ENCODE peak calls at places on chromosomes 4 and X, in four cellular contexts. D, Z, E and J are unnamed samples.

GRCh38 chrX:136347706-136348105 is 46.9 kb downstream of the ADGRG4 start:
- DNase-seq in Z (no peak), D (no peak), E (no peak), J (no peak)

GRCh38 chrX:12657881-12658280 is 133.3 kb upstream of the PRPS2 start:
- DNase-seq in E (no peak), D (no peak), Z (no peak), J (no peak)

GRCh38 chr4:71110499-71110898 is 117.0 kb downstream of the DCK start:
- DNase-seq in E (no peak), D (no peak), Z (no peak), J (no peak)

GRCh38 chrX:129653181-129653984 is 1.4 kb downstream of the APLN start:
- DNase-seq in Z (no peak), D (no peak), E (no peak), J (no peak)

GRCh38 chr4:14184265-14184664 is 556.7 kb upstream of the BOD1L1 start:
- DNase-seq in E (no peak), Z (peak; percentile 30), D (no peak), J (peak; percentile 36)

GRCh38 chrX:16838202-16839066 is 31.7 kb downstream of the RBBP7 start:
- DNase-seq in D (no peak), E (no peak), Z (peak; percentile 83), J (no peak)

GRCh38 chr4:3420956-3421355 is 20.8 kb upstream of the HGFAC start:
- DNase-seq in D (no peak), Z (no peak), E (peak; percentile 22), J (no peak)

GRCh38 chr4:155666701-155667537 is at the start of gene GUCY1A1:
- DNase-seq in D (no peak), E (peak; percentile 78), Z (peak; percentile 36), J (peak; percentile 83)

GRCh38 chr4:129926936-129927335 is 831.0 kb downstream of the C4orf33 start:
- DNase-seq in E (no peak), Z (no peak), D (no peak), J (no peak)

GRCh38 chr4:122364700-122365404 is 14.0 kb upstream of the ADAD1 start:
- DNase-seq in Z (no peak), D (no peak), E (no peak), J (no peak)

GRCh38 chr4:127240721-127241120 is 392.0 kb upstream of the INTU start:
- DNase-seq in Z (peak; percentile 10), E (no peak), D (no peak), J (no peak)

GRCh38 chr4:138162259-138162658 is 79.9 kb downstream of the SLC7A11 start:
- DNase-seq in E (no peak), Z (no peak), D (no peak), J (no peak)

GRCh38 chrX:149540621-149541520 is at the start of gene EOLA1:
- DNase-seq in Z (peak; percentile 94), E (peak; percentile 96), D (peak; percentile 92), J (peak; percentile 85)

GRCh38 chrX:140501321-140501720 is 3.5 kb downstream of the SOX3 start:
- DNase-seq in Z (no peak), E (no peak), D (no peak), J (no peak)

GRCh38 chr4:124322234-124322831 is 390.2 kb downstream of the ANKRD50 start:
- DNase-seq in Z (peak; percentile 62), D (peak; percentile 12), E (no peak), J (no peak)

GRCh38 chrX:7444967-7445366 is 297.0 kb upstream of the PUDP start:
- DNase-seq in E (no peak), Z (no peak), D (no peak), J (no peak)

GRCh38 chr4:7423801-7424552 is 10.8 kb downstream of the PSAPL1 start:
- DNase-seq in D (no peak), E (peak; percentile 35), Z (peak; percentile 44), J (no peak)

GRCh38 chrX:142204522-142205433 is at the start of gene MAGEC2:
- DNase-seq in Z (no peak), D (no peak), E (no peak), J (no peak)

GRCh38 chr4:150366487-150366999 is 215.4 kb upstream of the MAB21L2 start:
- DNase-seq in D (no peak), Z (no peak), E (no peak), J (no peak)

DNA sequence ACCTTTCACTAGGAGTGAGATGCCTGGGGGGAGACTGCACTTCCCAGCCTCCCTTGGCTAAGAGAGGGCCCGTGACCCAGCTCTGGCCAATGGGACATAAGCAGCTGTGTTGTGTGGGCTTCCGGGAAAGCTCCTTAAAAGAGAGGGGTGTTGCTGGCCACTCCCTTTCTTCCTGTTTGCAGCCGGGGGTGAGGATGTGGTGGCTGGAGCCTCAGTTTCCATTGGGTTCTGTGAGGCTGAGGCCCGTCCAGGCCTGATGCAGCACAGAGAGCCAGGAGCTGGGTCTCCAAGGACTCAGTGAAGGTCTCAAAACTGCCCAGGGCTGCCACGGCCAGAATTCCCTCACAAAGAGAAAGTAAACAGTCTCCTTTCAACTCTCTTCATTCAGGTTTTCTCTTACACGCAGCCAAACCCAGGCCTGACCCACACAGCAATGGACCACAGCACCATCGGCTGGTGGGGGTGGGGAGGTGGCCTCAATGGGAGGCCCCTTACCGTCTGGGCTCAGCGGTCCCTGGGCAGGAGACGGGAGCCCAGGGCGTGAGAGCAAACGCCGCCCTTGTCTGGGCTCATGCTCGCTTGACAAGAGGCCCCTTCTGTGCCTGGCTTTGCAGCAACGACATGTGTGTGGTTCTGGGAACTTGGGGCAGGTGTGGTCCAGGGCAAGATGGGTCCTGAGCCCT is 6.6 kb downstream of the NKX1-1 start:
- DNase-seq in E (peak; percentile 15), D (no peak), Z (no peak), J (peak; percentile 30)
- H3K9me3 ChIP-seq in E (no peaks in the 10 kb centered on the region), D (no peaks in the 10 kb centered on the region), Z (no peaks in the 10 kb centered on the region), J (no peaks in the 10 kb centered on the region)

DNA sequence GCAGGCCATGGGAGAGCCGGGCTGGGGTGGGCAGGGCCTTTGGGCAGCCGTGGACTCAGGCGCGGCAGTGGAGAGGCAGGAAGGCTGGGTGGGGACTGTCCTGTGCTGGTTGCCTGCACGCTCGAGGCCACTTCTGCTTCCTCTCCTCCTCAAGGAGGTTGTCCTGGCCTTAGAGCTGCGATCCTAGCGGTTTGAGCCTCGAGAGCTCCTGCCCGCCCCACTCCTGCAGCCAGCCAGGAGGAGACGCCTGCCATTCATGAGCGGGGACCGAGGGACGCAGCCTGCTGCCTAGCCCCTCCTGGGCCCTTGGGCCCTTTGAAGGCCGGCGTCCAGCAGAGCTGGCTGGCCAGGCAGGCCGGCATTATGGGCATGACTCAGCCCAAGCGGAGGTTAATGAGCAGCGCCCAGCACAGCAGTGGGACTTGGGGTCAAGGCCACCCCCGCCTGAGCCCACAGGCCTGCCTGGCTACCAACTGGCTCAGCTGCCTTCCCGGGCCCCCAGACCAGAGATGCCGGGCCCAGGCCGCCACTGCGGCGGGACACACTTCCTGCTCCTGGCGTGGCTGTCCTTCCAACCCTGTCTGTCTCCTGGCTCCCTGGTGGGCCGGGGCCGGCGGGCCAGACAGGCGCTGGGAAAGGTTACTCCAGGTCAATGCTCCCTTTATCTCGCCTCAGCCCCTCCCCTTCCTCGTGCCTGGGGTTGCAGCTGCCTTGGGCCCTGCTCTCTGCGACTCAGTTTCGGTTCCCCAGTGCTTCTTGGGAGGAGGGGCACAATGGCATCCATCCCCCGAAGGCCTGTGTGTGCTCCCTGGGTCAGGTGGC is 1.8 kb downstream of the ABCD1 start:
- DNase-seq in E (peak; percentile 83), Z (peak; percentile 73), D (no peak), J (peak; percentile 88)
- H3K4me3 ChIP-seq in E (peak overlapping the region; percentile 72), Z (peak overlapping the region; percentile 52), D (no peak overlapping the region), J (peak overlapping the region; percentile 0)

GRCh38 chrX:106891762-106892161 is 11.4 kb downstream of the RIPPLY1 start:
- DNase-seq in Z (peak; percentile 31), E (no peak), D (no peak), J (no peak)

GRCh38 chrX:106898462-106898861 is 4.7 kb downstream of the RIPPLY1 start:
- DNase-seq in Z (peak; percentile 55), E (no peak), D (peak; percentile 39), J (no peak)

GRCh38 chrX:106894978-106895452 is 8.1 kb downstream of the RIPPLY1 start:
- DNase-seq in Z (peak; percentile 89), D (no peak), E (no peak), J (no peak)

GRCh38 chrX:106897259-106897658 is 5.9 kb downstream of the RIPPLY1 start:
- DNase-seq in E (no peak), Z (peak; percentile 68), D (no peak), J (no peak)

DNA sequence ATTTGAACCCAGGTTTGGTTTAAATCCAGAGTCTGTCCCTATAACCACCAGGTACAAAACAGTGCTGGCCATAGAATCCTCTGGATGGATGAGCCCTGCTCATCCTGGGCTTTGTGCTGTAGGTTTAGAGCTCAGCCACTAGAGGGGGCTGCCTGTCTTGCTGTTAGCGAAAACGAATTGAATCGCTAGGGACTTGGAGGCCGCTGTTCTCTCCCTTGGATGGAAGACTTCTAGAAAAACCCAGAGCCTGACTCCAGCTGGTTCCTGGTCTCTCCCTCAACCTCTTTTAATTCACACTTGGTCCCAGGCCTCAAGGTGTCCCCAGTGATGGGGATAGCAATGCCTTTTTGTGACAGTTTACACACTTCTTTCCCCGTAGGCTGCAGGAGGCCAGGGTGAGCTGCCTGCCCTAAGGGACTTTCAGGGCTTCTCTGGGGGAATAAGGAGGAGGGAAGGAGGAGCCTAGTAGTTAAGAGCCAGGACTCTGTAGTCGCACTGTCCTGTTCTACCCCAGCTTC is 8.7 kb downstream of the RIPPLY1 start:
- DNase-seq in D (peak; percentile 44), Z (peak; percentile 79), E (peak; percentile 46), J (peak; percentile 59)
- H3K9me3 ChIP-seq in D (no peaks in the 10 kb centered on the region), Z (no peaks in the 10 kb centered on the region), E (no peaks in the 10 kb centered on the region), J (no peaks in the 10 kb centered on the region)

GRCh38 chrX:28589048-28589447 is 1.8 kb downstream of the IL1RAPL1 start:
- DNase-seq in Z (no peak), D (no peak), E (no peak), J (no peak)
- H3K4me3 ChIP-seq in Z (no peak overlapping the region), D (no peak overlapping the region), E (no peak overlapping the region), J (peak overlapping the region; percentile 58)

GRCh38 chrX:69493766-69494165 is 10.4 kb upstream of the NALF2 start:
- DNase-seq in Z (no peak), D (no peak), E (no peak), J (no peak)
- H3K9me3 ChIP-seq in Z (no peaks in the 10 kb centered on the region), D (no peaks in the 10 kb centered on the region), E (no peaks in the 10 kb centered on the region), J (no peaks in the 10 kb centered on the region)